ENCODE peak calls at places on chromosomes 16 and 17, in seven cellular contexts. One of them, this sample, is unnamed.

GRCh38 chr17:52025231-52025630 is 133.3 kb downstream of the CA10 start:
- DNase-seq in lung: no peak
- DNase-seq in stomach: no peak
- DNase-seq in iPS DF 6.9: no peak
- DNase-seq in MM.1S: no peak
- DNase-seq in spleen: no peak
- DNase-seq in left ventricle myocardium inferior: no peak
- DNase-seq in this sample: no peak

GRCh38 chr17:33127706-33128105 is 136.1 kb downstream of the SPACA3 start:
- DNase-seq in lung: no peak
- DNase-seq in left ventricle myocardium inferior: no peak
- DNase-seq in iPS DF 6.9: no peak
- DNase-seq in spleen: no peak
- DNase-seq in stomach: no peak
- DNase-seq in MM.1S: no peak
- DNase-seq in this sample: no peak

GRCh38 chr17:10171057-10171456 is 27.3 kb downstream of the GAS7 start:
- DNase-seq in spleen: no peak
- DNase-seq in stomach: no peak
- DNase-seq in MM.1S: no peak
- DNase-seq in lung: no peak
- DNase-seq in iPS DF 6.9: no peak
- DNase-seq in left ventricle myocardium inferior: peak; percentile 57
- DNase-seq in this sample: no peak

GRCh38 chr17:59124665-59125064 is 18.0 kb upstream of the TRIM37 start:
- DNase-seq in lung: no peak
- DNase-seq in stomach: no peak
- DNase-seq in MM.1S: no peak
- DNase-seq in left ventricle myocardium inferior: no peak
- DNase-seq in iPS DF 6.9: no peak
- DNase-seq in spleen: no peak
- DNase-seq in this sample: no peak

GRCh38 chr16:85204242-85205010 is 92.2 kb upstream of the CIBAR2 start:
- DNase-seq in iPS DF 6.9: no peak
- DNase-seq in spleen: no peak
- DNase-seq in left ventricle myocardium inferior: no peak
- DNase-seq in lung: no peak
- DNase-seq in stomach: no peak
- DNase-seq in MM.1S: no peak
- DNase-seq in this sample: no peak

GRCh38 chr17:30238387-30239088 is 3.0 kb upstream of the SLC6A4 start:
- DNase-seq in spleen: peak; percentile 57
- DNase-seq in MM.1S: no peak
- DNase-seq in stomach: no peak
- DNase-seq in left ventricle myocardium inferior: no peak
- DNase-seq in lung: no peak
- DNase-seq in iPS DF 6.9: no peak
- DNase-seq in this sample: no peak

GRCh38 chr16:88456356-88457292 is 3.5 kb downstream of the ZFPM1 start:
- DNase-seq in stomach: no peak
- DNase-seq in spleen: no peak
- DNase-seq in left ventricle myocardium inferior: no peak
- DNase-seq in MM.1S: no peak
- DNase-seq in lung: no peak
- DNase-seq in iPS DF 6.9: no peak
- DNase-seq in this sample: no peak

GRCh38 chr17:48541574-48542113 is 3.3 kb downstream of the HOXB2 start:
- DNase-seq in MM.1S: no peak
- DNase-seq in iPS DF 6.9: no peak
- DNase-seq in lung: no peak
- DNase-seq in left ventricle myocardium inferior: peak; percentile 71
- DNase-seq in spleen: no peak
- DNase-seq in stomach: no peak
- DNase-seq in this sample: no peak

GRCh38 chr16:81889896-81890634 is 111.0 kb downstream of the PLCG2 start:
- DNase-seq in spleen: no peak
- DNase-seq in stomach: peak; percentile 66
- DNase-seq in left ventricle myocardium inferior: no peak
- DNase-seq in iPS DF 6.9: peak; percentile 63
- DNase-seq in lung: peak; percentile 68
- DNase-seq in MM.1S: peak; percentile 31
- DNase-seq in this sample: peak; percentile 85

GRCh38 chr17:3802461-3803307 is 1.7 kb upstream of the ITGAE start:
- DNase-seq in iPS DF 6.9: no peak
- DNase-seq in spleen: no peak
- DNase-seq in stomach: no peak
- DNase-seq in lung: no peak
- DNase-seq in MM.1S: no peak
- DNase-seq in left ventricle myocardium inferior: no peak
- DNase-seq in this sample: no peak

GRCh38 chr16:84836234-84836647 is 16.5 kb downstream of the CRISPLD2 start:
- DNase-seq in spleen: no peak
- DNase-seq in lung: peak; percentile 63
- DNase-seq in iPS DF 6.9: no peak
- DNase-seq in left ventricle myocardium inferior: peak; percentile 73
- DNase-seq in MM.1S: no peak
- DNase-seq in stomach: peak; percentile 51
- DNase-seq in this sample: no peak

GRCh38 chr17:77701996-77702395 is 256.5 kb upstream of the TNRC6C start:
- DNase-seq in spleen: no peak
- DNase-seq in stomach: no peak
- DNase-seq in left ventricle myocardium inferior: no peak
- DNase-seq in lung: no peak
- DNase-seq in iPS DF 6.9: no peak
- DNase-seq in MM.1S: no peak
- DNase-seq in this sample: no peak

GRCh38 chr17:35752471-35752870 is 568 bp downstream of the GAS2L2 start:
- DNase-seq in MM.1S: no peak
- DNase-seq in iPS DF 6.9: no peak
- DNase-seq in left ventricle myocardium inferior: no peak
- DNase-seq in stomach: peak; percentile 82
- DNase-seq in spleen: no peak
- DNase-seq in lung: no peak
- DNase-seq in this sample: no peak

GRCh38 chr16:56950455-56950854 is 11.3 kb upstream of the CETP start:
- DNase-seq in spleen: peak; percentile 50
- DNase-seq in iPS DF 6.9: no peak
- DNase-seq in stomach: no peak
- DNase-seq in MM.1S: no peak
- DNase-seq in left ventricle myocardium inferior: no peak
- DNase-seq in lung: no peak
- DNase-seq in this sample: no peak

GRCh38 chr17:7476474-7476873 is 3.0 kb downstream of the ZBTB4 start:
- DNase-seq in left ventricle myocardium inferior: no peak
- DNase-seq in stomach: no peak
- DNase-seq in MM.1S: no peak
- DNase-seq in spleen: no peak
- DNase-seq in lung: no peak
- DNase-seq in iPS DF 6.9: no peak
- DNase-seq in this sample: no peak

GRCh38 chr17:76735586-76736348 is 1.4 kb downstream of the SRSF2 start:
- DNase-seq in stomach: no peak
- DNase-seq in MM.1S: peak; percentile 47
- DNase-seq in spleen: no peak
- DNase-seq in iPS DF 6.9: no peak
- DNase-seq in left ventricle myocardium inferior: no peak
- DNase-seq in lung: no peak
- DNase-seq in this sample: peak; percentile 56

GRCh38 chr16:12543700-12544476 is 259.8 kb downstream of the CPPED1 start:
- DNase-seq in left ventricle myocardium inferior: no peak
- DNase-seq in MM.1S: no peak
- DNase-seq in spleen: no peak
- DNase-seq in lung: no peak
- DNase-seq in stomach: no peak
- DNase-seq in iPS DF 6.9: no peak
- DNase-seq in this sample: no peak

GRCh38 chr16:86969716-86970115 is 347.5 kb downstream of the C16orf95 start:
- DNase-seq in spleen: peak; percentile 32
- DNase-seq in lung: no peak
- DNase-seq in MM.1S: no peak
- DNase-seq in iPS DF 6.9: no peak
- DNase-seq in left ventricle myocardium inferior: no peak
- DNase-seq in stomach: no peak
- DNase-seq in this sample: no peak

GRCh38 chr17:56909742-56910508 is 3.9 kb downstream of the TRIM25 start:
- DNase-seq in left ventricle myocardium inferior: no peak
- DNase-seq in lung: peak; percentile 51
- DNase-seq in iPS DF 6.9: no peak
- DNase-seq in spleen: no peak
- DNase-seq in stomach: peak; percentile 40
- DNase-seq in MM.1S: no peak
- DNase-seq in this sample: no peak

GRCh38 chr17:28204751-28205150 is 114.2 kb upstream of the TMEM97 start:
- DNase-seq in iPS DF 6.9: no peak
- DNase-seq in stomach: no peak
- DNase-seq in spleen: no peak
- DNase-seq in left ventricle myocardium inferior: no peak
- DNase-seq in lung: no peak
- DNase-seq in MM.1S: no peak
- DNase-seq in this sample: no peak

GRCh38 chr17:7561589-7562207 is at the start of gene SENP3:
- DNase-seq in lung: peak; percentile 87
- DNase-seq in spleen: peak; percentile 98
- DNase-seq in MM.1S: peak; percentile 91
- DNase-seq in iPS DF 6.9: peak; percentile 68
- DNase-seq in stomach: peak; percentile 92
- DNase-seq in left ventricle myocardium inferior: peak; percentile 91
- DNase-seq in this sample: peak; percentile 96

GRCh38 chr16:79497951-79498350 is 102.6 kb downstream of the MAF start:
- DNase-seq in left ventricle myocardium inferior: no peak
- DNase-seq in iPS DF 6.9: no peak
- DNase-seq in spleen: no peak
- DNase-seq in MM.1S: no peak
- DNase-seq in stomach: no peak
- DNase-seq in lung: no peak
- DNase-seq in this sample: no peak

GRCh38 chr16:86466695-86467406 is 43.5 kb upstream of the FOXF1 start:
- DNase-seq in left ventricle myocardium inferior: no peak
- DNase-seq in MM.1S: no peak
- DNase-seq in spleen: no peak
- DNase-seq in lung: no peak
- DNase-seq in stomach: no peak
- DNase-seq in iPS DF 6.9: no peak
- DNase-seq in this sample: no peak

GRCh38 chr17:66677201-66677981 is 157.5 kb upstream of the CACNG5 start:
- DNase-seq in stomach: no peak
- DNase-seq in left ventricle myocardium inferior: no peak
- DNase-seq in spleen: no peak
- DNase-seq in iPS DF 6.9: no peak
- DNase-seq in MM.1S: no peak
- DNase-seq in lung: no peak
- DNase-seq in this sample: no peak

GRCh38 chr16:28168991-28169554 is 42.7 kb downstream of the XPO6 start:
- DNase-seq in lung: no peak
- DNase-seq in stomach: no peak
- DNase-seq in iPS DF 6.9: no peak
- DNase-seq in spleen: no peak
- DNase-seq in MM.1S: no peak
- DNase-seq in left ventricle myocardium inferior: no peak
- DNase-seq in this sample: no peak
- H3K4me1 ChIP-seq in lung: no peaks in the 10 kb centered on the region
- H3K4me1 ChIP-seq in stomach: no peaks in the 10 kb centered on the region
- H3K4me1 ChIP-seq in iPS DF 6.9: no peaks in the 10 kb centered on the region
- H3K4me1 ChIP-seq in spleen: peaks cover 47% of the 10 kb centered on the region
- H3K4me1 ChIP-seq in MM.1S: no peaks in the 10 kb centered on the region
- H3K4me1 ChIP-seq in left ventricle myocardium inferior: peaks cover under 1% of the 10 kb centered on the region
- H3K4me1 ChIP-seq in this sample: no peaks in the 10 kb centered on the region

DNA sequence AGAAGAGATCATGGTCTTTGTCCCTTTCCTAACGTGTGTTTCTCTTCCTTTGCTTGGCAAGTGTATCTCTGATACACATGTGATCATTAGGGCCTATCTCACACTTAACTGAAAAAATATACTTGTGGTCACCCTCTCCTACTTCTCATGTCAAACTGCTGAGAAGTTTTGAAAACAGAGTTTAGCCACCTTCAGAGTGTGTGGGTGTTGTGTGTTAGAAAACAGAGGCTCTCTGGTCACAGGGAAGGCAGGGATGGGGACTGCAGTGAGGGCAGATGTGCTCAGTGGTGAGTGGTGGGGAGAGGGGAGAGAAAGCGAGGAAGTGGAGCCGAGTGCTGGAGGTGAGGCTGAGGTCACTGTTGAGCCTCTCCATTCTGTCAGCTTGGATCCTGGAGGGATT is 29.4 kb downstream of the GRB7 start:
- DNase-seq in spleen: no peak
- DNase-seq in lung: no peak
- DNase-seq in stomach: no peak
- DNase-seq in left ventricle myocardium inferior: no peak
- DNase-seq in MM.1S: no peak
- DNase-seq in iPS DF 6.9: no peak
- DNase-seq in this sample: no peak
- H3K27ac ChIP-seq in spleen: peak overlapping the region; percentile 92
- H3K27ac ChIP-seq in lung: no peak overlapping the region
- H3K27ac ChIP-seq in stomach: no peak overlapping the region
- H3K27ac ChIP-seq in left ventricle myocardium inferior: no peak overlapping the region
- H3K27ac ChIP-seq in MM.1S: no peak overlapping the region
- H3K27ac ChIP-seq in iPS DF 6.9: no peak overlapping the region
- H3K27ac ChIP-seq in this sample: peak overlapping the region; percentile 96

DNA sequence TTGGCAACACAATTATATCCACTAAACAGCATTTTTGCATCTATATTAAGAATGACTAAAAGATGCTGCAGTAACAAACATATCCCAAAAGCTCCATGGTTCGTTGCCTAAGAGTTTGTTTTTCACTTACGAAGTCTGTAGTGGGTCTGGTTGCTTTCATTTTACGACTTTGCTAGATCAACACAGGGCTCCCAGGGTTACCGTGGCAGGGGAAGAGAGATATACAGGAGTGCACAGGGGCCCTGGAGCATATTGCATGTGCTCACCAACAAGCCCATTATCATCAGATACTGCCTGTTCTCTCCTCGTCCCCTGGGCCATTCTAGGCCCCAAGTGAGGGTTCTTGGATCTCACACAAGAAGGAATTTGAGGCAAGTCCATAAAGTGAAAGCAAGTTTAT is 3.1 kb upstream of the MMP2 start:
- DNase-seq in iPS DF 6.9: no peak
- DNase-seq in spleen: no peak
- DNase-seq in stomach: no peak
- DNase-seq in lung: no peak
- DNase-seq in left ventricle myocardium inferior: peak; percentile 37
- DNase-seq in MM.1S: no peak
- DNase-seq in this sample: no peak
- H3K4me1 ChIP-seq in iPS DF 6.9: peaks cover 2% of the 10 kb centered on the region
- H3K4me1 ChIP-seq in spleen: peaks cover 15% of the 10 kb centered on the region
- H3K4me1 ChIP-seq in stomach: peaks cover 23% of the 10 kb centered on the region
- H3K4me1 ChIP-seq in lung: no peaks in the 10 kb centered on the region
- H3K4me1 ChIP-seq in left ventricle myocardium inferior: peaks cover 48% of the 10 kb centered on the region
- H3K4me1 ChIP-seq in MM.1S: no peaks in the 10 kb centered on the region
- H3K4me1 ChIP-seq in this sample: no peaks in the 10 kb centered on the region

DNA sequence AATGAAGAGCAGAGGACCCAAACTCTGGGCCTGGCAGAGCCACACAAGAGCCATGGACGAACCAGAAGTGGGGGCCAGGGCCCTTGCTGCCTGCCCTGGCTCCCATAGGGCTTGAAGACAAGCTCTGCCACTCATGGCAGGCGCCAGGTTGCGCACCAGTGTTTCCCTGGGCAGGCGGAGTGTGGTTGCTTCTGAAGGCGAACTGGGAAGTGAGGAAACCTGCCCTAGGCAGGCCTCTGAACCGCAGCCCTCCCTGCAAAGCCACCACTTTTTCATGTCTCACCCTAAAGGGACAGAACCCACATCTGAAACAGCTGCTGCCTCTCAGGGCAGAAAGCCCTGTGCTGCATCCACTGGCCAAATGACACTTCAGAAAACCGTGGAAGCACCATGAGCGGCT is 58.9 kb downstream of the PRMT7 start:
- DNase-seq in lung: no peak
- DNase-seq in left ventricle myocardium inferior: no peak
- DNase-seq in spleen: peak; percentile 80
- DNase-seq in MM.1S: peak; percentile 89
- DNase-seq in stomach: no peak
- DNase-seq in iPS DF 6.9: no peak
- DNase-seq in this sample: no peak
- H3K27ac ChIP-seq in lung: no peak overlapping the region
- H3K27ac ChIP-seq in left ventricle myocardium inferior: no peak overlapping the region
- H3K27ac ChIP-seq in spleen: peak overlapping the region; percentile 73
- H3K27ac ChIP-seq in MM.1S: peak overlapping the region; percentile 98
- H3K27ac ChIP-seq in stomach: no peak overlapping the region
- H3K27ac ChIP-seq in iPS DF 6.9: no peak overlapping the region
- H3K27ac ChIP-seq in this sample: no peak overlapping the region

This sample was measured in Karpas-422.